ENCODE peak calls at places on chromosome X, in four cellular contexts. S, W, X and P are unnamed samples.

GRCh38 chrX:101539116-101539515 is 11.2 kb upstream of the ARMCX1 start:
- DNase-seq in S (no peak), W (no peak), X (no peak), P (no peak)

GRCh38 chrX:141904262-141904661 is 568 bp downstream of the MAGEC1 start:
- DNase-seq in S (no peak), W (no peak), X (no peak), P (no peak)

GRCh38 chrX:69538321-69538876 is 34.3 kb downstream of the NALF2 start:
- DNase-seq in S (peak), W (no peak), X (peak), P (peak)

GRCh38 chrX:132040066-132040465 is 17.0 kb downstream of the STK26 start:
- DNase-seq in S (no peak), W (no peak), X (no peak), P (no peak)

GRCh38 chrX:14832591-14832990 is 40.3 kb downstream of the FANCB start:
- DNase-seq in S (no peak), W (no peak), X (no peak), P (no peak)

GRCh38 chrX:27307546-27307945 is 155.6 kb downstream of the PPP4R3C start:
- DNase-seq in S (no peak), W (no peak), X (no peak), P (no peak)

GRCh38 chrX:136196691-136197155 is 49.4 kb downstream of the FHL1 start:
- DNase-seq in S (no peak), W (no peak), X (no peak), P (no peak)

GRCh38 chrX:54564942-54565341 is 34.9 kb downstream of the GNL3L start:
- DNase-seq in S (no peak), W (no peak), X (no peak), P (no peak)

GRCh38 chrX:128518508-128518907 is 466.3 kb upstream of the ACTRT1 start:
- DNase-seq in S (no peak), W (peak), X (no peak), P (no peak)

GRCh38 chrX:86910027-86910426 is 607.6 kb upstream of the KLHL4 start:
- DNase-seq in S (no peak), W (no peak), X (no peak), P (no peak)

GRCh38 chrX:16653424-16653823 is 3.5 kb downstream of the S100G start:
- DNase-seq in S (peak), W (no peak), X (no peak), P (no peak)

GRCh38 chrX:47581731-47582647 is at the start of gene TIMP1:
- DNase-seq in S (peak), W (no peak), X (peak), P (peak)

GRCh38 chrX:24149346-24150050 is at the start of gene ZFX:
- DNase-seq in S (peak), W (peak), X (peak), P (peak)

GRCh38 chrX:119272882-119273806 is 37.1 kb downstream of the PGRMC1 start:
- DNase-seq in S (peak), W (no peak), X (peak), P (peak)